ENCODE peak calls at places on chromosomes 1 and 21, in four cellular contexts. W is transverse colon, G is stomach, C is tibial nerve. I is an unnamed sample.

GRCh38 chr21:45849651-45850050 is 131.9 kb upstream of the COL6A1 start:
- DNase-seq in W (no peak), G (no peak), C (no peak), I (peak)

GRCh38 chr21:46254208-46254975 is 25.8 kb upstream of the LSS start:
- DNase-seq in W (no peak), G (no peak), C (no peak), I (no peak)

GRCh38 chr1:76269175-76269574 is 194.6 kb downstream of the ST6GALNAC3 start:
- DNase-seq in W (no peak), G (no peak), C (no peak), I (no peak)

GRCh38 chr1:39409055-39409816 is 82.2 kb upstream of the BMP8A start:
- DNase-seq in W (peak), G (peak), C (peak), I (peak)

GRCh38 chr21:34614693-34615486 is at the start of gene RCAN1:
- DNase-seq in W (peak), G (peak), C (peak), I (peak)

GRCh38 chr1:230839166-230839565 is 29.2 kb downstream of the C1orf198 start:
- DNase-seq in W (no peak), G (no peak), C (no peak), I (no peak)

GRCh38 chr21:39373634-39374033 is 24.7 kb upstream of the HMGN1 start:
- DNase-seq in W (no peak), G (no peak), C (no peak), I (no peak)

GRCh38 chr1:166189126-166189525 is 22.3 kb upstream of the FAM78B start:
- DNase-seq in W (no peak), G (no peak), C (no peak), I (no peak)

GRCh38 chr1:192539450-192540132 is 36.0 kb upstream of the RGS1 start:
- DNase-seq in W (no peak), G (no peak), C (no peak), I (no peak)

GRCh38 chr1:101238041-101238515 is 1.3 kb downstream of the S1PR1 start:
- DNase-seq in W (no peak), G (no peak), C (no peak), I (peak)

DNA sequence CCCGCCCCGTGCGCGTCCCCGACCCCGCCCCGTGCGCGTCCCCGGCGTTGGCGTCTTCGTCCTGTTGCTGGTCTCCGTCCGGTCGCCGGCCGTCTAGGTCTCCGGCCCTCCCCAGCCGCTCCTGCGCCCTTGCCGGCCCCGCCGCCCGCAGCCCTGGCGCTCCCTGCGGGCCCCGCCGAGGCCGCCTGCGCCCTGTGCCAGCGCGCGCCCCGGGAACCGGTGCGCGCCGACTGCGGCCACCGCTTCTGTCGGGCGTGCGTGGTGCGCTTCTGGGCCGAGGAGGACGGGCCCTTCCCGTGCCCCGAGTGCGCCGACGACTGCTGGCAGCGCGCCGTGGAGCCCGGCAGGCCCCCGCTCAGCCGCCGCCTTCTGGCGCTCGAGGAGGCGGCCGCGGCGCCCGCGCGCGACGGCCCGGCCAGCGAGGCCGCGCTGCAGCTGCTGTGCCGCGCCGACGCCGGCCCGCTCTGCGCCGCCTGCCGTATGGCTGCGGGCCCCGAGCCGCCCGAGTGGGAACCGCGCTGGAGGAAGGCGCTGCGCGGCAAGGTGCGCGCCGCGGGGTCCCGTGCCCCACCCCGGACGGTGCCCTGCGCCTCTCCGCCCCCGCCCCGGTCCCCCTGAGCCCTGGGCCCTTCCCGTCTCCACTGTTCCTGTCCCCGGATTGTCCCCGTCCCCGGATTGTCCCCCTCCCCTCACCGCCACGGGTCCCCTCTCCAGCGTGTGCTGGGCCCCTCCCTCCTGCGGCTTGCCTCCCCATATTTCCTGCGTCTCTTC is at the start of gene RNF187:
- DNase-seq in W (peak), G (peak), C (peak), I (peak)
- TF ChIP-seq POLR2A in W (no peak), G (no peak), C (no peak), I (no peak)

GRCh38 chr1:46667782-46668760 is at the start of gene ATPAF1:
- DNase-seq in W (peak), G (peak), C (peak), I (peak)
- TF ChIP-seq POLR2A in W (no peak), G (no peak), C (no peak), I (no peak)

GRCh38 chr1:33001282-33001681 is 35.4 kb downstream of the AK2 start:
- DNase-seq in W (no peak), G (no peak), C (no peak), I (no peak)

GRCh38 chr1:32998997-32999396 is 34.4 kb upstream of the RNF19B start:
- DNase-seq in W (no peak), G (no peak), C (no peak), I (peak)

GRCh38 chr1:32998009-32998555 is 33.5 kb upstream of the RNF19B start:
- DNase-seq in W (no peak), G (no peak), C (no peak), I (peak)

GRCh38 chr1:33000427-33001026 is 35.9 kb upstream of the RNF19B start:
- DNase-seq in W (no peak), G (no peak), C (no peak), I (no peak)

DNA sequence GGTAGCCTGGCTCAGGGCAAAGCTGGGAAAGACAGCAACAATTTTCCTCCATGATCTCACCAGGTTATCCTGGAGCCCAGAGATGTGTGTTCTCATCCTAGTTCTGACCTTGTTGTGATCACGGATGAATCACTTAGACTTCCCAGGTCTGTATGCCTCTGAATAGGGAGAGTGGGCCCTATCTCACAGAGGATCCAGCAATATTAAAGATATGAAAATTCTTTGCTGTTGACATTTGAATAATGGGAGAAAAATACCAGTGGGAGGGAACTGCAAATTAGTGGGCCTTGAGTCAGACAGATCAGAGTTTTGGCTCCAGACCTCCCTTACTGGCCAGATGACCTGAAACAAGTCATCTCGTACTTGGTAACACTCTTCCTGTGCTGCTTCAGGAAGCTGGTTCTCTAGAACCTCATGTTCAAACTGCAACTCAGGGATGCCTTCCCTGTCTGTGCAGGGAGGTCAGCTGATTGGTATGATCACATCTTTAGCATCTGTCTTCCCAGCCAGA is 32.8 kb upstream of the RNF19B start:
- DNase-seq in W (no peak), G (no peak), C (no peak), I (no peak)
- TF ChIP-seq POLR2A in W (no peak), G (no peak), C (no peak), I (no peak)

GRCh38 chr1:226107471-226108460 is 45.2 kb downstream of the H3-3A start:
- DNase-seq in W (no peak), G (no peak), C (no peak), I (peak)

GRCh38 chr1:226108935-226109828 is 46.7 kb downstream of the H3-3A start:
- DNase-seq in W (no peak), G (peak), C (peak), I (no peak)

GRCh38 chr1:226110249-226111108 is 48.0 kb downstream of the H3-3A start:
- DNase-seq in W (peak), G (peak), C (peak), I (peak)

GRCh38 chr1:226111109-226111864 is 48.8 kb downstream of the H3-3A start:
- DNase-seq in W (no peak), G (no peak), C (peak), I (no peak)

DNA sequence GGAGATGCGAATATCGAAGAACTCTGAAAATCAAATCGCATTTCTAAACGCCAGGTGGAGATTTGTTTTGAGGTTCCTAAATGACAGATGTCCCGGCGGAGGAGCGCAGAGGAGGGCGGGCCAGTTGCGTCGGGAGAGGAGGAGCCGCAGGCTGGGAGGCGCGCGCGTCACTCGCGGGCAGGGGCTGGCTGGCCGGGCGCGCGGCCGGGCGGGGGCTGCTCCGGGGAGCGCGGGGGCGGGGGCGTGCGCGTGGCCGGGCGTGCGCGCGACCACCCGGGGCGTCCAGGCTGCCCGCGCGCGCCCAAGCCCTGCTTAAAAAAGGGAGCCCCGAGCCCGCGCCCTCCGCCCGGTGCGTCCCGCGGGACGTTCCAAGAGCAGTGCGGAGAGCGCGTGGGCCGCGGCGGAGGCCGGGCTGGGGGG is 47.3 kb downstream of the H3-3A start:
- DNase-seq in W (peak), G (peak), C (peak), I (peak)
- TF ChIP-seq POLR2A in W (no peak), G (no peak), C (no peak), I (peak)

I was measured in spleen.